ENCODE peak calls at places on chromosomes 6 and 20, in nine cellular contexts. C is HCT116; T is lung microvascular endothelial cell; M is germinal center; Q is central memory CD4-positive, alpha-beta T cell; H is NAMALWA; I is C1 segment of cervical spinal cord; X is effector memory CD8-positive, alpha-beta T cell; K is GM13976. D is an unnamed sample.

GRCh38 chr20:13865825-13866351 is 81.1 kb downstream of the NDUFAF5 start:
- DNase-seq in I (no peak), T (no peak), H (no peak), Q (no peak), C (no peak), X (no peak), M (no peak), K (no peak), D (no peak)

GRCh38 chr20:10927011-10927583 is 253.3 kb upstream of the JAG1 start:
- DNase-seq in X (no peak), T (peak), Q (no peak), K (no peak), C (no peak), I (no peak), H (no peak), M (no peak), D (no peak)

GRCh38 chr6:148874698-148875293 is 128.0 kb downstream of the UST start:
- DNase-seq in M (no peak), Q (no peak), X (no peak), I (no peak), H (no peak), K (no peak), T (no peak), C (no peak), D (no peak)

GRCh38 chr20:4880051-4880450 is 121.3 kb downstream of the SLC23A2 start:
- DNase-seq in T (no peak), H (no peak), C (no peak), M (no peak), Q (no peak), K (no peak), X (no peak), I (no peak), D (no peak)

GRCh38 chr6:140001851-140002301 is 627.4 kb upstream of the CITED2 start:
- DNase-seq in C (no peak), T (no peak), K (no peak), I (no peak), M (no peak), Q (no peak), H (no peak), X (no peak), D (no peak)

GRCh38 chr6:139361211-139361610 is 13.2 kb downstream of the CITED2 start:
- DNase-seq in Q (no peak), T (no peak), M (no peak), X (no peak), I (no peak), K (no peak), H (no peak), C (no peak), D (no peak)

GRCh38 chr20:64166712-64167615 is 2.7 kb downstream of the MYT1 start:
- DNase-seq in Q (no peak), X (no peak), T (no peak), K (no peak), I (no peak), M (no peak), H (no peak), C (no peak), D (no peak)

GRCh38 chr6:21098744-21099143 is 494.8 kb upstream of the SOX4 start:
- DNase-seq in M (no peak), T (no peak), H (no peak), I (no peak), C (no peak), K (no peak), Q (no peak), X (no peak), D (no peak)

GRCh38 chr20:50142812-50143211 is 10.7 kb downstream of the PEDS1 start:
- DNase-seq in I (no peak), X (no peak), C (no peak), K (no peak), H (no peak), M (no peak), T (no peak), Q (no peak), D (no peak)

GRCh38 chr20:58485326-58485725 is 29.9 kb downstream of the APCDD1L start:
- DNase-seq in T (no peak), M (no peak), Q (no peak), K (no peak), X (no peak), H (no peak), I (no peak), C (no peak), D (no peak)

GRCh38 chr6:121314407-121315112 is 19.7 kb downstream of the TBC1D32 start:
- DNase-seq in C (no peak), M (no peak), Q (no peak), H (no peak), T (no peak), I (no peak), X (no peak), K (no peak), D (no peak)

GRCh38 chr20:33568378-33569289 is 78.7 kb downstream of the CBFA2T2 start:
- DNase-seq in I (peak), M (peak), H (peak), X (no peak), C (no peak), T (peak), K (peak), Q (no peak), D (no peak)

GRCh38 chr20:39233755-39234154 is 271.6 kb downstream of the DHX35 start:
- DNase-seq in I (no peak), H (no peak), T (no peak), Q (no peak), K (no peak), M (no peak), X (no peak), C (no peak), D (no peak)

GRCh38 chr6:11172501-11173337 is 59.7 kb downstream of the NEDD9 start:
- DNase-seq in I (no peak), Q (peak), M (peak), T (peak), K (peak), C (peak), H (peak), X (peak), D (peak)

GRCh38 chr6:142569676-142570075 is 267.9 kb downstream of the ADGRG6 start:
- DNase-seq in H (no peak), X (no peak), C (peak), Q (peak), K (no peak), M (no peak), T (peak), I (no peak), D (no peak)

GRCh38 chr6:3981917-3982316 is 97.0 kb downstream of the FAM217A start:
- DNase-seq in X (no peak), T (no peak), H (no peak), K (no peak), C (no peak), M (no peak), Q (no peak), I (no peak), D (no peak)

GRCh38 chr6:75199856-75200255 is 6.0 kb downstream of the COL12A1 start:
- DNase-seq in Q (no peak), M (no peak), T (no peak), I (no peak), C (no peak), K (no peak), H (no peak), X (no peak), D (no peak)

GRCh38 chr6:132236281-132236680 is 165.0 kb downstream of the MOXD1 start:
- DNase-seq in Q (no peak), T (no peak), M (no peak), C (no peak), I (no peak), H (no peak), X (no peak), K (no peak), D (no peak)

GRCh38 chr6:38509713-38510112 is 130.0 kb downstream of the BTBD9 start:
- DNase-seq in K (no peak), C (peak), M (no peak), H (no peak), Q (no peak), X (no peak), I (no peak), T (peak), D (no peak)

GRCh38 chr6:75244063-75244575 is 518 bp upstream of the COX7A2 start:
- DNase-seq in Q (no peak), M (no peak), K (peak), H (no peak), C (no peak), T (no peak), X (no peak), I (no peak), D (no peak)

GRCh38 chr20:25065625-25066338 is 7.8 kb upstream of the ACSS1 start:
- DNase-seq in T (peak), C (peak), H (peak), Q (peak), X (peak), M (peak), I (peak), K (peak), D (peak)

D was measured in CD4-positive, CD25-positive, alpha-beta regulatory T cell.